ENCODE peak calls at places on chromosomes 11 and 22, in nine cellular contexts. C is T47D; S is activated CD4-positive, alpha-beta T cell treated with anti-CD3 and anti-CD28 coated beads, Interleukin-2, amount 10 ng/mL, durations not matched to agents 24 days and 14 days; X is fibroblast of the conjunctiva; U is kidney; Q is CD4-positive, alpha-beta T cell; Y is H9; F is uterus; R is kidney tubule cell. Z is an unnamed sample.

GRCh38 chr11:124897681-124898680 is at the start of gene ROBO4:
- DNase-seq in Q (no peak), X (peak; percentile 87), U (no peak), Y (peak; percentile 33), F (peak; percentile 56), R (peak; percentile 92), S (no peak), C (no peak), Z (no peak)

GRCh38 chr11:1303196-1303821 is 6.1 kb downstream of the TOLLIP start:
- DNase-seq in U (peak; percentile 80), R (peak; percentile 87), C (peak; percentile 85), Q (no peak), S (no peak), Y (peak; percentile 68), X (no peak), F (no peak), Z (peak; percentile 88)

GRCh38 chr11:70532728-70533127 is 134.4 kb downstream of the CTTN start:
- DNase-seq in Q (no peak), F (no peak), R (no peak), S (no peak), X (no peak), C (no peak), U (peak; percentile 10), Y (no peak), Z (no peak)

GRCh38 chr11:120808616-120809050 is 215.3 kb upstream of the TBCEL start:
- DNase-seq in Q (no peak), Y (no peak), U (no peak), F (no peak), X (no peak), R (no peak), C (peak; percentile 82), S (no peak), Z (no peak)

GRCh38 chr11:32659672-32660071 is 76.0 kb downstream of the EIF3M start:
- DNase-seq in S (no peak), F (no peak), X (no peak), C (peak; percentile 7), R (peak; percentile 59), Q (no peak), Y (no peak), U (no peak), Z (no peak)

GRCh38 chr11:30585067-30585891 is 874 bp downstream of the MPPED2 start:
- DNase-seq in S (peak; percentile 56), U (peak; percentile 78), R (peak; percentile 12), F (peak; percentile 49), Q (no peak), X (no peak), Y (peak; percentile 51), C (peak; percentile 23), Z (no peak)

GRCh38 chr11:18907391-18907790 is 31.8 kb downstream of the MRGPRX1 start:
- DNase-seq in C (no peak), Y (no peak), Q (no peak), S (no peak), U (no peak), R (peak; percentile 49), X (no peak), F (no peak), Z (no peak)

GRCh38 chr11:100789500-100789899 is 102.4 kb downstream of the ARHGAP42 start:
- DNase-seq in Y (no peak), C (peak; percentile 27), F (no peak), X (no peak), U (no peak), Q (no peak), R (peak; percentile 53), S (no peak), Z (no peak)

GRCh38 chr22:17194213-17194612 is 25.0 kb downstream of the ADA2 start:
- DNase-seq in C (no peak), X (no peak), Q (no peak), S (no peak), U (no peak), F (no peak), Y (peak; percentile 52), R (no peak), Z (no peak)

GRCh38 chr11:35087648-35088047 is 51.3 kb upstream of the CD44 start:
- DNase-seq in Y (no peak), X (no peak), U (no peak), R (no peak), S (peak; percentile 64), F (no peak), Q (no peak), C (no peak), Z (no peak)

GRCh38 chr11:86152006-86152862 is 83.3 kb upstream of the PICALM start:
- DNase-seq in F (no peak), S (no peak), Y (no peak), U (no peak), Q (no peak), X (no peak), R (peak; percentile 93), C (no peak), Z (no peak)

GRCh38 chr11:112958670-112959069 is 2.5 kb upstream of the NCAM1 start:
- DNase-seq in X (no peak), Q (no peak), U (no peak), F (peak; percentile 60), R (peak; percentile 26), C (no peak), Y (no peak), S (no peak), Z (no peak)

GRCh38 chr22:29152381-29153138 is 53.1 kb upstream of the EMID1 start:
- DNase-seq in X (no peak), Y (peak; percentile 52), F (no peak), R (no peak), Q (no peak), S (no peak), U (peak; percentile 75), C (no peak), Z (no peak)